ENCODE peak calls at places on chromosomes 3 and 15, in nine cellular contexts. J is AG09309, Z is AG04449, H is bronchial epithelial cell, T is AG04450, F is uterus, N is ovary, A is body of pancreas, K is IMR-90. S is an unnamed sample.

GRCh38 chr3:182212479-182213076 is 500.9 kb downstream of the SOX2 start:
- DNase-seq in J (no peak), Z (peak), H (peak), T (no peak), F (peak), N (no peak), A (peak), K (peak), S (no peak)

GRCh38 chr15:68700395-68701123 is 120.1 kb downstream of the ANP32A start:
- DNase-seq in J (peak), Z (no peak), H (no peak), T (peak), F (peak), N (peak), A (no peak), K (peak), S (peak)

GRCh38 chr3:191376742-191377141 is 46.4 kb upstream of the UTS2B start:
- DNase-seq in J (peak), Z (peak), H (peak), T (no peak), F (no peak), N (no peak), A (no peak), K (peak), S (no peak)

GRCh38 chr3:12891985-12892839 is 50.8 kb upstream of the RPL32 start:
- DNase-seq in J (peak), Z (no peak), H (peak), T (peak), F (peak), N (peak), A (peak), K (peak), S (no peak)

GRCh38 chr15:80643296-80643965 is 51.7 kb upstream of the ABHD17C start:
- DNase-seq in J (peak), Z (peak), H (peak), T (no peak), F (no peak), N (no peak), A (no peak), K (no peak), S (no peak)

GRCh38 chr15:90001062-90001682 is at the start of gene ZNF710:
- DNase-seq in J (no peak), Z (no peak), H (peak), T (no peak), F (peak), N (peak), A (peak), K (peak), S (no peak)

GRCh38 chr15:72009207-72009606 is 108.7 kb downstream of the MYO9A start:
- DNase-seq in J (no peak), Z (no peak), H (no peak), T (no peak), F (no peak), N (no peak), A (peak), K (no peak), S (no peak)

GRCh38 chr3:187983484-187984124 is 170.4 kb upstream of the LPP start:
- DNase-seq in J (no peak), Z (no peak), H (no peak), T (no peak), F (no peak), N (no peak), A (peak), K (no peak), S (no peak)

GRCh38 chr3:46693038-46693896 is at the start of gene ALS2CL:
- DNase-seq in J (no peak), Z (no peak), H (peak), T (no peak), F (peak), N (peak), A (peak), K (no peak), S (peak)

GRCh38 chr15:51076898-51077564 is 17.7 kb downstream of the TNFAIP8L3 start:
- DNase-seq in J (no peak), Z (no peak), H (no peak), T (no peak), F (peak), N (peak), A (peak), K (no peak), S (peak)

GRCh38 chr15:99140590-99140989 is 35.7 kb downstream of the SYNM start:
- DNase-seq in J (no peak), Z (no peak), H (no peak), T (no peak), F (no peak), N (no peak), A (no peak), K (no peak), S (no peak)

GRCh38 chr15:99409097-99409473 is 156.7 kb upstream of the MEF2A start:
- DNase-seq in J (peak), Z (no peak), H (peak), T (no peak), F (no peak), N (peak), A (no peak), K (peak), S (peak)

GRCh38 chr15:62545392-62546227 is 380.5 kb upstream of the C2CD4B start:
- DNase-seq in J (no peak), Z (peak), H (peak), T (no peak), F (peak), N (no peak), A (peak), K (peak), S (no peak)

GRCh38 chr3:122916580-122916979 is 111.0 kb downstream of the SEMA5B start:
- DNase-seq in J (no peak), Z (no peak), H (no peak), T (no peak), F (no peak), N (no peak), A (no peak), K (no peak), S (peak)

GRCh38 chr3:47441796-47442551 is 33.8 kb downstream of the SCAP start:
- DNase-seq in J (no peak), Z (no peak), H (no peak), T (no peak), F (no peak), N (no peak), A (no peak), K (no peak), S (no peak)

GRCh38 chr15:73686781-73687256 is 2.6 kb downstream of the CD276 start:
- DNase-seq in J (peak), Z (no peak), H (peak), T (peak), F (no peak), N (no peak), A (no peak), K (peak), S (no peak)

GRCh38 chr3:189165092-189165491 is 6.7 kb upstream of the TPRG1 start:
- DNase-seq in J (no peak), Z (no peak), H (peak), T (no peak), F (no peak), N (no peak), A (no peak), K (no peak), S (no peak)

GRCh38 chr3:72632129-72632528 is 216.1 kb downstream of the SHQ1 start:
- DNase-seq in J (no peak), Z (no peak), H (peak), T (no peak), F (no peak), N (no peak), A (no peak), K (no peak), S (no peak)

GRCh38 chr15:52290329-52290728 is 5.3 kb downstream of the MYO5C start:
- DNase-seq in J (no peak), Z (no peak), H (peak), T (no peak), F (no peak), N (no peak), A (no peak), K (no peak), S (no peak)

GRCh38 chr15:35290301-35290721 is 205.2 kb upstream of the NANOGP8 start:
- DNase-seq in J (no peak), Z (no peak), H (peak), T (no peak), F (no peak), N (no peak), A (no peak), K (no peak), S (no peak)

GRCh38 chr3:47412842-47413520 is 32.2 kb downstream of the PTPN23 start:
- DNase-seq in J (no peak), Z (no peak), H (no peak), T (no peak), F (no peak), N (no peak), A (no peak), K (no peak), S (no peak)

GRCh38 chr3:74074700-74075099 is 450.0 kb upstream of the PDZRN3 start:
- DNase-seq in J (no peak), Z (no peak), H (no peak), T (no peak), F (no peak), N (no peak), A (no peak), K (no peak), S (no peak)

GRCh38 chr15:67859331-67859946 is 19.6 kb upstream of the RNU6-1 start:
- DNase-seq in J (no peak), Z (no peak), H (no peak), T (no peak), F (no peak), N (no peak), A (no peak), K (no peak), S (no peak)

GRCh38 chr3:43632269-43632733 is 10.5 kb upstream of the ANO10 start:
- DNase-seq in J (no peak), Z (no peak), H (peak), T (peak), F (no peak), N (no peak), A (no peak), K (peak), S (no peak)

GRCh38 chr3:177050466-177051237 is 146.6 kb downstream of the TBL1XR1 start:
- DNase-seq in J (peak), Z (no peak), H (peak), T (peak), F (no peak), N (no peak), A (no peak), K (peak), S (no peak)

GRCh38 chr15:63971427-63971805 is 74.9 kb downstream of the DAPK2 start:
- DNase-seq in J (no peak), Z (no peak), H (no peak), T (no peak), F (no peak), N (no peak), A (no peak), K (no peak), S (no peak)

GRCh38 chr15:96037584-96037983 is 292.9 kb upstream of the NR2F2 start:
- DNase-seq in J (peak), Z (no peak), H (no peak), T (peak), F (no peak), N (no peak), A (no peak), K (peak), S (no peak)

GRCh38 chr15:96629501-96629900 is 299.0 kb downstream of the NR2F2 start:
- DNase-seq in J (no peak), Z (no peak), H (no peak), T (no peak), F (peak), N (peak), A (no peak), K (no peak), S (no peak)

GRCh38 chr3:15292765-15293522 is 39.4 kb downstream of the SH3BP5 start:
- DNase-seq in J (no peak), Z (no peak), H (no peak), T (no peak), F (peak), N (peak), A (peak), K (peak), S (peak)

GRCh38 chr3:115922681-115923347 is 299.5 kb downstream of the GAP43 start:
- DNase-seq in J (peak), Z (peak), H (peak), T (peak), F (no peak), N (no peak), A (no peak), K (peak), S (no peak)

GRCh38 chr3:53495518-53496501 is 1.4 kb downstream of the CACNA1D start:
- DNase-seq in J (no peak), Z (no peak), H (no peak), T (no peak), F (no peak), N (peak), A (peak), K (no peak), S (no peak)

GRCh38 chr15:40953713-40954074 is 423 bp downstream of the CHAC1 start:
- DNase-seq in J (no peak), Z (no peak), H (no peak), T (no peak), F (no peak), N (no peak), A (no peak), K (no peak), S (no peak)

GRCh38 chr3:45551214-45552010 is 43.1 kb upstream of the LIMD1 start:
- DNase-seq in J (peak), Z (peak), H (peak), T (peak), F (peak), N (peak), A (no peak), K (peak), S (peak)

GRCh38 chr3:112974178-112974517 is 755 bp downstream of the CD200R1 start:
- DNase-seq in J (no peak), Z (no peak), H (no peak), T (no peak), F (no peak), N (no peak), A (no peak), K (no peak), S (no peak)
- H3K4me3 ChIP-seq in J (no peak), Z (no peak), H (no peak), T (no peak), F (no peak), N (no peak), A (no peak), K (no peak), S (peak)

DNA sequence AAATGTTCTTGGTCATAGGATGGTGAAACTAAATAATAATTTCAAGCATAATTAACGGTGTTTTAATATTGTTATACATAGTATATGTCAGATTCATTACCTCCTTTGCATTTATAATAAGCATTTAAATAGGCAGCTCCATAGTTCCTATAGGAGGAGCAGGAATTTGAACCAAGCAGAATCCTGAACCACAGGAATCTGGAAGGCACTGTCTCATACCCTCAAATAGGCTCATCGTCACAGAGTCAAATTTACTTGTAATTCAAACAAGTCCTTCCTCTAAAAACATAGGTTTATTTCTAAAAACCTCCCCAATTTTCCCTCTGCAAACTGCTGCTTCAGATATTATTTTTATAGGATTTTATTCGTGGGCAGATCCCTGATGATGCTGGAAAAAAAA is 376.3 kb upstream of the ARHGEF26 start:
- DNase-seq in J (no peak), Z (no peak), H (no peak), T (no peak), F (no peak), N (no peak), A (no peak), K (no peak), S (no peak)
- H3K4me3 ChIP-seq in J (no peak), Z (no peak), H (no peak), T (no peak), F (no peak), N (no peak), A (no peak), K (no peak), S (no peak)

GRCh38 chr3:128430731-128431130 is 36.0 kb downstream of the DNAJB8 start:
- DNase-seq in J (no peak), Z (no peak), H (no peak), T (no peak), F (no peak), N (no peak), A (no peak), K (no peak), S (no peak)

GRCh38 chr3:128432301-128432897 is 34.3 kb downstream of the DNAJB8 start:
- DNase-seq in J (no peak), Z (no peak), H (no peak), T (no peak), F (no peak), N (no peak), A (no peak), K (no peak), S (no peak)

GRCh38 chr3:128430276-128430675 is 36.4 kb downstream of the DNAJB8 start:
- DNase-seq in J (no peak), Z (no peak), H (no peak), T (no peak), F (no peak), N (no peak), A (no peak), K (no peak), S (no peak)

GRCh38 chr3:128432898-128433629 is 33.6 kb downstream of the DNAJB8 start:
- DNase-seq in J (no peak), Z (no peak), H (no peak), T (no peak), F (no peak), N (no peak), A (no peak), K (no peak), S (no peak)

GRCh38 chr3:128431803-128432300 is 34.8 kb downstream of the DNAJB8 start:
- DNase-seq in J (no peak), Z (no peak), H (no peak), T (no peak), F (no peak), N (no peak), A (no peak), K (no peak), S (no peak)
- H3K4me3 ChIP-seq in J (no peak), Z (no peak), H (no peak), T (no peak), F (no peak), N (no peak), A (no peak), K (no peak), S (peak)

DNA sequence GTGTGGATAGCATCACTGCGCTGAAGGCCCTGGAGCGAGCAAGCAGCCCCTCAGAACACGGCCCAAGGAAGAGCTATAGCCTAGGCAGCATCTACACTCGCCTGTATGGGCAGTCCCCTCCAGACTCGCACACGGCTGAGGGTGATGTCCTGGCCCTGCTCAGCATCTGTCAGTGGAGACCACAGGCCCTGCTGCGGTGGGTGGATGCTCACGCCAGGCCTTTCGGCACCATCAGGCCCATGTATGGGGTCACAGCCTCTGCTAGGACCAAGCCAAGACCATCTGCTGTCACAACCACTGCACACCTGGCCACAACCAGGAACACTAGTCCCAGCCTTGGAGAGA is 20.5 kb downstream of the ATRIP start:
- DNase-seq in J (no peak), Z (no peak), H (no peak), T (no peak), F (no peak), N (no peak), A (no peak), K (no peak), S (no peak)
- H3K4me3 ChIP-seq in J (peak), Z (peak), H (no peak), T (peak), F (no peak), N (peak), A (no peak), K (no peak), S (peak)

DNA sequence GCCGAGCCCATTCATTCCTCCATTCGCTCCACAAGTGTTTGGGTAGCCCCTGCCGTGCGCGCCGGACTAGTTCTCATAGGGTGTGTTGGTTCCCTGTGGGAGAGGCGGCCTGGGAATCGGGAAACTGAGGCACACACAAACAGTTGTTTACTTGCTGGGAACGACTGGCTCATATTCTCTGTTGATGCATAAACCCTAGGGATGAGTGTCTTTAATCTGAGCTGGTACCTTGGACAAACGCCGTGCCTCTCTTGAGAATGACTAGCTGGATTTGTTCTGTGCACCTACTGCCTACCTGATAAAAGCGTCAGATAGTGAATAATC is 737 bp downstream of the DNAJA4 start:
- DNase-seq in J (no peak), Z (no peak), H (no peak), T (no peak), F (no peak), N (no peak), A (no peak), K (no peak), S (no peak)
- H3K4me3 ChIP-seq in J (peak), Z (peak), H (peak), T (peak), F (peak), N (peak), A (peak), K (no peak), S (peak)

GRCh38 chr3:180570238-180570637 is 31.7 kb upstream of the TTC14 start:
- DNase-seq in J (no peak), Z (no peak), H (no peak), T (no peak), F (no peak), N (no peak), A (no peak), K (no peak), S (no peak)

DNA sequence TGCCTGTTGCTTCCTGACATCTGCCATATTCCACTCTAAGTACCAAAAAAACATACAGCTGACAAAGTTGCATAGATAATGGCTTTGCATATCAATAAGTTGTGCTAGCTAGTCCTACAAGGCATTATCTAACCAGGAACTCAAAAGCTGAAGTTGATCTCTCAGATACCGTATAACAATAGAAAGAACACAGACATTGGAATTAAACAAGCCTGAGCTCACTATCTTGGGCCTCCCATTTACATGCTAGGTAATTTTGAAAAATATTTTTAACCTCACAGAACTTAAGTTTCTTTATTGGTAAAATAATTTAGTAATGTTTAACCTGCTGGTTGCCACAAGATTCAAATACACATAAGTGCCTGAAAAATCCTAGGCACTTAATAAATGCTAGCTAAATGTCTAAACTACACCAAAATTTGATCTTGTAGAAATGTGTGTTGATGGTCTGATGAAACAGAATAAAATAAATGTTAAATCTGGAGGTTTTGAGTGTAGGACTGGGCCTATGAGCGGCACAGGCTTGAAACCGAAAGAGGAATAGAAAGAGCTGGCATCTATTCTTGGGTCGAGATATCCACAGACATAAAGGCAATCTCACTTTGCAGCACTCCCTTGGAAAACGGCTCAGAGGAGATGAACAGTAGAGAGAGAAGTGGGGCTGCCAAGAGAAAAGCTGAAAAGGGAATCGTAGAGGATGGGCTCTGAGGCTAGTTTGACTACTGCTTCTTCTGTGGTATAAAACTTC is 30.0 kb upstream of the TTC14 start:
- DNase-seq in J (no peak), Z (no peak), H (no peak), T (no peak), F (no peak), N (no peak), A (no peak), K (no peak), S (no peak)
- H3K4me3 ChIP-seq in J (no peak), Z (no peak), H (no peak), T (no peak), F (no peak), N (no peak), A (no peak), K (no peak), S (no peak)

GRCh38 chr3:184756151-184756681 is 44.4 kb upstream of the MAGEF1 start:
- DNase-seq in J (no peak), Z (no peak), H (no peak), T (no peak), F (no peak), N (no peak), A (no peak), K (no peak), S (no peak)
- H3K4me3 ChIP-seq in J (no peak), Z (no peak), H (no peak), T (no peak), F (no peak), N (no peak), A (no peak), K (no peak), S (no peak)

S was measured in coronary artery.